ENCODE peak calls at places on chromosomes 11 and 22, in seven cellular contexts. V is stimulated activated CD4-positive, alpha-beta T cell treated with anti-CD3 and anti-CD28 coated beads, Interleukin-1b, Interleukin-23, amount 100 ng/mL, for 4 hours; W is sigmoid colon; G is GDM1; A is fibroblast of gingiva; Q is A673; I is A549. T is an unnamed sample.

GRCh38 chr22:36253523-36254490 is 874 bp downstream of the APOL1 start:
- DNase-seq in V (peak), W (peak), G (no peak), A (no peak), Q (no peak), I (no peak), T (no peak)

GRCh38 chr11:75159081-75159953 is 8.4 kb downstream of the SLCO2B1 start:
- DNase-seq in V (no peak), W (no peak), G (no peak), A (no peak), Q (no peak), I (no peak), T (no peak)

GRCh38 chr22:26482171-26482570 is 1.4 kb downstream of the HPS4 start:
- DNase-seq in V (no peak), W (no peak), G (no peak), A (no peak), Q (no peak), I (no peak), T (no peak)

GRCh38 chr11:58813693-58814092 is 30.8 kb downstream of the GLYATL2 start:
- DNase-seq in V (no peak), W (no peak), G (no peak), A (no peak), Q (no peak), I (peak), T (no peak)

GRCh38 chr11:62996271-62996670 is 11.5 kb upstream of the SLC22A6 start:
- DNase-seq in V (no peak), W (no peak), G (no peak), A (no peak), Q (no peak), I (no peak), T (no peak)

GRCh38 chr11:102437026-102437425 is 15.5 kb downstream of the TMEM123 start:
- DNase-seq in V (no peak), W (no peak), G (no peak), A (no peak), Q (no peak), I (no peak), T (no peak)

GRCh38 chr22:39178206-39179111 is 26.0 kb upstream of the CBX7 start:
- DNase-seq in V (no peak), W (no peak), G (no peak), A (peak), Q (peak), I (no peak), T (no peak)

GRCh38 chr22:24435861-24436351 is 8.5 kb downstream of the ADORA2A start:
- DNase-seq in V (no peak), W (peak), G (no peak), A (no peak), Q (no peak), I (no peak), T (no peak)

GRCh38 chr11:128625316-128625715 is 38.0 kb upstream of the ETS1 start:
- DNase-seq in V (no peak), W (no peak), G (no peak), A (no peak), Q (no peak), I (no peak), T (no peak)

GRCh38 chr11:131179867-131180266 is 190.5 kb upstream of the NTM start:
- DNase-seq in V (no peak), W (no peak), G (no peak), A (no peak), Q (no peak), I (no peak), T (no peak)